ENCODE peak calls at places on chromosomes 4 and X, in seven cellular contexts. One of them, this sample, is unnamed.

GRCh38 chrX:110509778-110510510 is 151.3 kb downstream of the RTL9 start:
- DNase-seq in mesenchymal stem cell: peak; percentile 1
- DNase-seq in HCT116: no peak
- DNase-seq in astrocyte: peak; percentile 14
- DNase-seq in H9: no peak
- DNase-seq in CD8-positive, alpha-beta memory T cell: no peak
- DNase-seq in mucosa of descending colon: no peak
- DNase-seq in this sample: no peak

GRCh38 chr4:5114911-5115310 is 63.6 kb downstream of the STK32B start:
- DNase-seq in mesenchymal stem cell: no peak
- DNase-seq in HCT116: no peak
- DNase-seq in astrocyte: peak; percentile 14
- DNase-seq in H9: no peak
- DNase-seq in CD8-positive, alpha-beta memory T cell: no peak
- DNase-seq in mucosa of descending colon: no peak
- DNase-seq in this sample: no peak

GRCh38 chr4:28772066-28772465 is 1911.4 kb downstream of the STIM2 start:
- DNase-seq in mesenchymal stem cell: peak; percentile 12
- DNase-seq in HCT116: no peak
- DNase-seq in astrocyte: peak; percentile 75
- DNase-seq in H9: no peak
- DNase-seq in CD8-positive, alpha-beta memory T cell: no peak
- DNase-seq in mucosa of descending colon: no peak
- DNase-seq in this sample: no peak

GRCh38 chr4:6360385-6360784 is 90.7 kb downstream of the WFS1 start:
- DNase-seq in mesenchymal stem cell: no peak
- DNase-seq in HCT116: no peak
- DNase-seq in astrocyte: no peak
- DNase-seq in H9: no peak
- DNase-seq in CD8-positive, alpha-beta memory T cell: no peak
- DNase-seq in mucosa of descending colon: peak; percentile 28
- DNase-seq in this sample: no peak

GRCh38 chrX:124338733-124339514 is 6.5 kb downstream of the TEX13D start:
- DNase-seq in mesenchymal stem cell: no peak
- DNase-seq in HCT116: no peak
- DNase-seq in astrocyte: no peak
- DNase-seq in H9: no peak
- DNase-seq in CD8-positive, alpha-beta memory T cell: peak; percentile 67
- DNase-seq in mucosa of descending colon: no peak
- DNase-seq in this sample: no peak

GRCh38 chrX:40094900-40095587 is 2.7 kb downstream of the BCOR start:
- DNase-seq in mesenchymal stem cell: peak; percentile 47
- DNase-seq in HCT116: no peak
- DNase-seq in astrocyte: no peak
- DNase-seq in H9: peak; percentile 36
- DNase-seq in CD8-positive, alpha-beta memory T cell: no peak
- DNase-seq in mucosa of descending colon: no peak
- DNase-seq in this sample: no peak

GRCh38 chr4:30714408-30715031 is 5.6 kb upstream of the PCDH7 start:
- DNase-seq in mesenchymal stem cell: peak; percentile 72
- DNase-seq in HCT116: peak; percentile 73
- DNase-seq in astrocyte: peak; percentile 42
- DNase-seq in H9: peak; percentile 55
- DNase-seq in CD8-positive, alpha-beta memory T cell: no peak
- DNase-seq in mucosa of descending colon: no peak
- DNase-seq in this sample: no peak

GRCh38 chr4:76526585-76526990 is 91.6 kb downstream of the SHROOM3 start:
- DNase-seq in mesenchymal stem cell: no peak
- DNase-seq in HCT116: no peak
- DNase-seq in astrocyte: peak; percentile 79
- DNase-seq in H9: no peak
- DNase-seq in CD8-positive, alpha-beta memory T cell: no peak
- DNase-seq in mucosa of descending colon: no peak
- DNase-seq in this sample: peak; percentile 49

GRCh38 chr4:38281416-38282071 is 321.3 kb downstream of the PTTG2 start:
- DNase-seq in mesenchymal stem cell: peak; percentile 24
- DNase-seq in HCT116: no peak
- DNase-seq in astrocyte: peak; percentile 56
- DNase-seq in H9: no peak
- DNase-seq in CD8-positive, alpha-beta memory T cell: no peak
- DNase-seq in mucosa of descending colon: no peak
- DNase-seq in this sample: no peak

GRCh38 chrX:68708503-68709290 is 61.2 kb downstream of the STARD8 start:
- DNase-seq in mesenchymal stem cell: no peak
- DNase-seq in HCT116: no peak
- DNase-seq in astrocyte: peak; percentile 11
- DNase-seq in H9: peak; percentile 74
- DNase-seq in CD8-positive, alpha-beta memory T cell: no peak
- DNase-seq in mucosa of descending colon: no peak
- DNase-seq in this sample: no peak

GRCh38 chr4:175435437-175435836 is 376.6 kb downstream of the GPM6A start:
- DNase-seq in mesenchymal stem cell: peak; percentile 92
- DNase-seq in HCT116: no peak
- DNase-seq in astrocyte: no peak
- DNase-seq in H9: no peak
- DNase-seq in CD8-positive, alpha-beta memory T cell: no peak
- DNase-seq in mucosa of descending colon: no peak
- DNase-seq in this sample: no peak

GRCh38 chr4:127782275-127783025 is at the start of gene HSPA4L:
- DNase-seq in mesenchymal stem cell: peak; percentile 85
- DNase-seq in HCT116: peak; percentile 63
- DNase-seq in astrocyte: peak; percentile 32
- DNase-seq in H9: no peak
- DNase-seq in CD8-positive, alpha-beta memory T cell: peak; percentile 14
- DNase-seq in mucosa of descending colon: peak; percentile 60
- DNase-seq in this sample: no peak

GRCh38 chr4:158211288-158211687 is 1.0 kb downstream of the TMEM144 start:
- DNase-seq in mesenchymal stem cell: no peak
- DNase-seq in HCT116: no peak
- DNase-seq in astrocyte: no peak
- DNase-seq in H9: no peak
- DNase-seq in CD8-positive, alpha-beta memory T cell: no peak
- DNase-seq in mucosa of descending colon: peak; percentile 33
- DNase-seq in this sample: no peak

GRCh38 chrX:3263681-3264126 is 82.7 kb downstream of the MXRA5 start:
- DNase-seq in mesenchymal stem cell: peak; percentile 62
- DNase-seq in HCT116: no peak
- DNase-seq in astrocyte: peak; percentile 26
- DNase-seq in H9: no peak
- DNase-seq in CD8-positive, alpha-beta memory T cell: no peak
- DNase-seq in mucosa of descending colon: no peak
- DNase-seq in this sample: no peak

GRCh38 chr4:45350438-45350837 is 624.1 kb upstream of the GNPDA2 start:
- DNase-seq in mesenchymal stem cell: peak; percentile 56
- DNase-seq in HCT116: no peak
- DNase-seq in astrocyte: peak; percentile 0
- DNase-seq in H9: no peak
- DNase-seq in CD8-positive, alpha-beta memory T cell: no peak
- DNase-seq in mucosa of descending colon: no peak
- DNase-seq in this sample: no peak

GRCh38 chr4:21888195-21888976 is 60.2 kb downstream of the KCNIP4 start:
- DNase-seq in mesenchymal stem cell: peak; percentile 94
- DNase-seq in HCT116: no peak
- DNase-seq in astrocyte: peak; percentile 96
- DNase-seq in H9: no peak
- DNase-seq in CD8-positive, alpha-beta memory T cell: no peak
- DNase-seq in mucosa of descending colon: no peak
- DNase-seq in this sample: no peak

GRCh38 chrX:14030248-14030592 is 528 bp upstream of the GEMIN8 start:
- DNase-seq in mesenchymal stem cell: peak; percentile 52
- DNase-seq in HCT116: no peak
- DNase-seq in astrocyte: peak; percentile 49
- DNase-seq in H9: no peak
- DNase-seq in CD8-positive, alpha-beta memory T cell: no peak
- DNase-seq in mucosa of descending colon: no peak
- DNase-seq in this sample: no peak

GRCh38 chr4:85842540-85842939 is 367.6 kb downstream of the ARHGAP24 start:
- DNase-seq in mesenchymal stem cell: peak; percentile 42
- DNase-seq in HCT116: no peak
- DNase-seq in astrocyte: peak; percentile 57
- DNase-seq in H9: no peak
- DNase-seq in CD8-positive, alpha-beta memory T cell: no peak
- DNase-seq in mucosa of descending colon: no peak
- DNase-seq in this sample: no peak

GRCh38 chr4:72394264-72394663 is 174.8 kb downstream of the ADAMTS3 start:
- DNase-seq in mesenchymal stem cell: peak; percentile 49
- DNase-seq in HCT116: no peak
- DNase-seq in astrocyte: no peak
- DNase-seq in H9: no peak
- DNase-seq in CD8-positive, alpha-beta memory T cell: no peak
- DNase-seq in mucosa of descending colon: no peak
- DNase-seq in this sample: no peak

GRCh38 chrX:25548806-25549205 is 533.0 kb upstream of the ARX start:
- DNase-seq in mesenchymal stem cell: no peak
- DNase-seq in HCT116: no peak
- DNase-seq in astrocyte: no peak
- DNase-seq in H9: no peak
- DNase-seq in CD8-positive, alpha-beta memory T cell: no peak
- DNase-seq in mucosa of descending colon: no peak
- DNase-seq in this sample: no peak

GRCh38 chr4:20490734-20491133 is 209.5 kb upstream of the PACRGL start:
- DNase-seq in mesenchymal stem cell: no peak
- DNase-seq in HCT116: no peak
- DNase-seq in astrocyte: no peak
- DNase-seq in H9: no peak
- DNase-seq in CD8-positive, alpha-beta memory T cell: no peak
- DNase-seq in mucosa of descending colon: no peak
- DNase-seq in this sample: no peak

GRCh38 chr4:104677122-104677521 is 182.4 kb upstream of the CXXC4 start:
- DNase-seq in mesenchymal stem cell: no peak
- DNase-seq in HCT116: no peak
- DNase-seq in astrocyte: peak; percentile 21
- DNase-seq in H9: peak; percentile 25
- DNase-seq in CD8-positive, alpha-beta memory T cell: no peak
- DNase-seq in mucosa of descending colon: no peak
- DNase-seq in this sample: no peak

GRCh38 chr4:113699772-113700171 is 61.8 kb downstream of the CAMK2D start:
- DNase-seq in mesenchymal stem cell: peak; percentile 33
- DNase-seq in HCT116: no peak
- DNase-seq in astrocyte: peak; percentile 53
- DNase-seq in H9: no peak
- DNase-seq in CD8-positive, alpha-beta memory T cell: no peak
- DNase-seq in mucosa of descending colon: no peak
- DNase-seq in this sample: no peak

GRCh38 chr4:39976945-39977488 is 694 bp downstream of the PDS5A start:
- DNase-seq in mesenchymal stem cell: peak; percentile 56
- DNase-seq in HCT116: no peak
- DNase-seq in astrocyte: no peak
- DNase-seq in H9: peak; percentile 33
- DNase-seq in CD8-positive, alpha-beta memory T cell: peak; percentile 36
- DNase-seq in mucosa of descending colon: peak; percentile 76
- DNase-seq in this sample: peak; percentile 41

GRCh38 chr4:127846061-127846460 is 34.6 kb upstream of the PLK4 start:
- DNase-seq in mesenchymal stem cell: no peak
- DNase-seq in HCT116: no peak
- DNase-seq in astrocyte: no peak
- DNase-seq in H9: no peak
- DNase-seq in CD8-positive, alpha-beta memory T cell: no peak
- DNase-seq in mucosa of descending colon: no peak
- DNase-seq in this sample: no peak

GRCh38 chrX:9730752-9731151 is 34.9 kb downstream of the GPR143 start:
- DNase-seq in mesenchymal stem cell: no peak
- DNase-seq in HCT116: no peak
- DNase-seq in astrocyte: no peak
- DNase-seq in H9: no peak
- DNase-seq in CD8-positive, alpha-beta memory T cell: no peak
- DNase-seq in mucosa of descending colon: no peak
- DNase-seq in this sample: no peak

GRCh38 chr4:41320278-41320677 is 63.5 kb downstream of the UCHL1 start:
- DNase-seq in mesenchymal stem cell: no peak
- DNase-seq in HCT116: no peak
- DNase-seq in astrocyte: no peak
- DNase-seq in H9: no peak
- DNase-seq in CD8-positive, alpha-beta memory T cell: no peak
- DNase-seq in mucosa of descending colon: no peak
- DNase-seq in this sample: no peak
- H3K4me1 ChIP-seq in mesenchymal stem cell: no peaks in the 10 kb centered on the region
- H3K4me1 ChIP-seq in HCT116: peaks cover 34% of the 10 kb centered on the region
- H3K4me1 ChIP-seq in astrocyte: peaks cover 2% of the 10 kb centered on the region
- H3K4me1 ChIP-seq in H9: no peaks in the 10 kb centered on the region
- H3K4me1 ChIP-seq in CD8-positive, alpha-beta memory T cell: no peaks in the 10 kb centered on the region
- H3K4me1 ChIP-seq in mucosa of descending colon: no peaks in the 10 kb centered on the region
- H3K4me1 ChIP-seq in this sample: peaks cover 3% of the 10 kb centered on the region

GRCh38 chr4:16677545-16677944 is 220.9 kb downstream of the LDB2 start:
- DNase-seq in mesenchymal stem cell: no peak
- DNase-seq in HCT116: no peak
- DNase-seq in astrocyte: no peak
- DNase-seq in H9: no peak
- DNase-seq in CD8-positive, alpha-beta memory T cell: no peak
- DNase-seq in mucosa of descending colon: no peak
- DNase-seq in this sample: no peak
- H3K4me1 ChIP-seq in mesenchymal stem cell: no peaks in the 10 kb centered on the region
- H3K4me1 ChIP-seq in HCT116: no peaks in the 10 kb centered on the region
- H3K4me1 ChIP-seq in astrocyte: no peaks in the 10 kb centered on the region
- H3K4me1 ChIP-seq in H9: peaks cover 9% of the 10 kb centered on the region
- H3K4me1 ChIP-seq in CD8-positive, alpha-beta memory T cell: no peaks in the 10 kb centered on the region
- H3K4me1 ChIP-seq in mucosa of descending colon: no peaks in the 10 kb centered on the region
- H3K4me1 ChIP-seq in this sample: peaks cover 5% of the 10 kb centered on the region

DNA sequence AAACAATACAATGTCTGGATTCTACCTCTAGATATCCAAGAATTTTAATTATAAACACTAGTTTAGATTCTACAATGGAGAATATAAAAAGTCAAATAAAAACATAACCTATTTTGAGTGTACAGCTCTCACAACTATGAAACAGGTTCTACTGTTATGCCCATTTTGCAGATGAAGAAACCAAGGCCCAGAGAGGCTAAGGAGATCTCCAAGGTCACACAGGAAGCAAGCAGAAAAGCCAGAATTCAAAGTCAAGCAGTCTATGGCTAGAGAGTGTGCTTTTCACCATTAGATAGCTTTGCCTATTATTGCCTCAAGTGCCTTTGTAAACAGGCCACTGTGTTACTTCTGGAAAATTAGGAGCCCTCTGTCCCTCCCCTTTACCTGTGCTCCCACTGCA is 7.3 kb downstream of the TAPT1 start:
- DNase-seq in mesenchymal stem cell: no peak
- DNase-seq in HCT116: no peak
- DNase-seq in astrocyte: no peak
- DNase-seq in H9: no peak
- DNase-seq in CD8-positive, alpha-beta memory T cell: no peak
- DNase-seq in mucosa of descending colon: no peak
- DNase-seq in this sample: no peak
- H3K4me1 ChIP-seq in mesenchymal stem cell: no peaks in the 10 kb centered on the region
- H3K4me1 ChIP-seq in HCT116: no peaks in the 10 kb centered on the region
- H3K4me1 ChIP-seq in astrocyte: no peaks in the 10 kb centered on the region
- H3K4me1 ChIP-seq in H9: no peaks in the 10 kb centered on the region
- H3K4me1 ChIP-seq in CD8-positive, alpha-beta memory T cell: peaks cover 53% of the 10 kb centered on the region
- H3K4me1 ChIP-seq in mucosa of descending colon: peaks cover 21% of the 10 kb centered on the region
- H3K4me1 ChIP-seq in this sample: peaks cover 36% of the 10 kb centered on the region

DNA sequence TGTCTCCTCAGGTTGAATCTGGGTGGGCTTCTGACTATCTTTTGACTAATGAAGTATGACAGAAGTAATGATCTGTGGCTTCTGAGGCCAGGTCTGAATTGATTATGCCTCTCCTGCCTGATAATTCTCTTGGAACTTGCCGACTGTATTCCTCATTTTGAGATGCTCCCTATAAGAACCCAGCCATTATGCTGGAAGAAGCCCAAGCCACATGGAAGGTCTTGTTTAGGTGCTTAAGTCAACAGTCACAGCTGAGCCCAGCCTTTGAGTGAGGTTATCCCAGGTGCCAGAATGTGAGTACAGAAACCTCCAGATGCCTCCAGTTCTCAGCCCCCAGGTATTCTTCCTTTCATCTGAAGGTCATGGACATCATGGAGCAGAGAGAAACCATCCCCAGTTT is 456.6 kb downstream of the IL15 start:
- DNase-seq in mesenchymal stem cell: no peak
- DNase-seq in HCT116: no peak
- DNase-seq in astrocyte: peak; percentile 65
- DNase-seq in H9: no peak
- DNase-seq in CD8-positive, alpha-beta memory T cell: no peak
- DNase-seq in mucosa of descending colon: no peak
- DNase-seq in this sample: no peak
- H3K4me1 ChIP-seq in mesenchymal stem cell: peaks cover 3% of the 10 kb centered on the region
- H3K4me1 ChIP-seq in HCT116: peaks cover 51% of the 10 kb centered on the region
- H3K4me1 ChIP-seq in astrocyte: peaks cover 40% of the 10 kb centered on the region
- H3K4me1 ChIP-seq in H9: no peaks in the 10 kb centered on the region
- H3K4me1 ChIP-seq in CD8-positive, alpha-beta memory T cell: no peaks in the 10 kb centered on the region
- H3K4me1 ChIP-seq in mucosa of descending colon: no peaks in the 10 kb centered on the region
- H3K4me1 ChIP-seq in this sample: no peaks in the 10 kb centered on the region

This sample was measured in lung.